ENCODE peak calls at places on chromosome 18, in six cellular contexts. D is right atrium auricular region, Z is PC-3, Y is cardiac fibroblast, O is Panc1, A is lower lobe of right lung. X is an unnamed sample.

GRCh38 chr18:3115430-3116025 is 102.6 kb upstream of the LPIN2 start:
- DNase-seq in A (no peak), Y (no peak), D (no peak), Z (peak; percentile 39), O (no peak), X (peak; percentile 76)

GRCh38 chr18:3932285-3932684 is 482.3 kb downstream of the TGIF1 start:
- DNase-seq in A (no peak), Y (no peak), D (no peak), Z (no peak), O (no peak), X (no peak)

GRCh38 chr18:26655614-26656400 is 107.5 kb upstream of the KCTD1 start:
- DNase-seq in D (no peak), Z (peak; percentile 59), A (peak; percentile 73), O (no peak), Y (peak; percentile 49), X (peak; percentile 64)

GRCh38 chr18:34354351-34354750 is 129.6 kb upstream of the NOL4 start:
- DNase-seq in D (no peak), Z (no peak), O (no peak), A (no peak), Y (no peak), X (no peak)

GRCh38 chr18:36296591-36297418 is 708 bp upstream of the FHOD3 start:
- DNase-seq in Y (peak; percentile 83), Z (peak; percentile 48), O (no peak), D (no peak), A (peak; percentile 51), X (peak; percentile 70)

GRCh38 chr18:58937204-58937603 is 72.5 kb downstream of the ZNF532 start:
- DNase-seq in A (no peak), O (no peak), Z (no peak), Y (peak; percentile 79), D (no peak), X (peak; percentile 20)

GRCh38 chr18:38751897-38752296 is 1186.3 kb upstream of the CELF4 start:
- DNase-seq in Y (no peak), D (no peak), Z (no peak), A (no peak), O (no peak), X (peak; percentile 71)

GRCh38 chr18:47756364-47757016 is 174.0 kb downstream of the SMAD2 start:
- DNase-seq in Y (peak; percentile 59), A (peak; percentile 74), O (no peak), Z (peak; percentile 51), D (peak; percentile 60), X (peak; percentile 69)

GRCh38 chr18:8260319-8260718 is 348.9 kb upstream of the RAB12 start:
- DNase-seq in A (no peak), D (no peak), Z (peak; percentile 68), Y (peak; percentile 3), O (no peak), X (peak; percentile 90)

GRCh38 chr18:62399781-62400308 is 74.7 kb downstream of the TNFRSF11A start:
- DNase-seq in Z (peak; percentile 93), O (peak; percentile 48), Y (peak; percentile 7), D (no peak), A (no peak), X (peak; percentile 27)

GRCh38 chr18:36199691-36200295 is 12.5 kb downstream of the MOCOS start:
- DNase-seq in O (no peak), D (no peak), Z (no peak), A (no peak), Y (no peak), X (no peak)

GRCh38 chr18:35005963-35006577 is 35.1 kb upstream of the MAPRE2 start:
- DNase-seq in O (peak; percentile 46), Y (peak; percentile 87), Z (peak; percentile 65), D (no peak), A (no peak), X (peak; percentile 71)

GRCh38 chr18:41353726-41354125 is 601.3 kb upstream of the PIK3C3 start:
- DNase-seq in Z (no peak), A (no peak), Y (no peak), O (no peak), D (no peak), X (no peak)

GRCh38 chr18:9086015-9086414 is 16.5 kb upstream of the NDUFV2 start:
- DNase-seq in D (no peak), Y (no peak), O (no peak), Z (no peak), A (no peak), X (no peak)

GRCh38 chr18:9096698-9097097 is 5.8 kb upstream of the NDUFV2 start:
- DNase-seq in Z (no peak), O (no peak), A (no peak), D (no peak), Y (no peak), X (no peak)

GRCh38 chr18:40949138-40949949 is 1005.7 kb upstream of the PIK3C3 start:
- DNase-seq in O (no peak), A (no peak), Z (no peak), D (no peak), Y (no peak), X (no peak)

GRCh38 chr18:58216071-58216471 is 172.0 kb downstream of the NEDD4L start:
- DNase-seq in O (no peak), A (no peak), Z (no peak), D (no peak), Y (peak; percentile 22), X (peak; percentile 63)

GRCh38 chr18:73352546-73352945 is 484.8 kb upstream of the NETO1 start:
- DNase-seq in Y (peak; percentile 29), D (no peak), Z (no peak), O (no peak), A (no peak), X (no peak)

DNA sequence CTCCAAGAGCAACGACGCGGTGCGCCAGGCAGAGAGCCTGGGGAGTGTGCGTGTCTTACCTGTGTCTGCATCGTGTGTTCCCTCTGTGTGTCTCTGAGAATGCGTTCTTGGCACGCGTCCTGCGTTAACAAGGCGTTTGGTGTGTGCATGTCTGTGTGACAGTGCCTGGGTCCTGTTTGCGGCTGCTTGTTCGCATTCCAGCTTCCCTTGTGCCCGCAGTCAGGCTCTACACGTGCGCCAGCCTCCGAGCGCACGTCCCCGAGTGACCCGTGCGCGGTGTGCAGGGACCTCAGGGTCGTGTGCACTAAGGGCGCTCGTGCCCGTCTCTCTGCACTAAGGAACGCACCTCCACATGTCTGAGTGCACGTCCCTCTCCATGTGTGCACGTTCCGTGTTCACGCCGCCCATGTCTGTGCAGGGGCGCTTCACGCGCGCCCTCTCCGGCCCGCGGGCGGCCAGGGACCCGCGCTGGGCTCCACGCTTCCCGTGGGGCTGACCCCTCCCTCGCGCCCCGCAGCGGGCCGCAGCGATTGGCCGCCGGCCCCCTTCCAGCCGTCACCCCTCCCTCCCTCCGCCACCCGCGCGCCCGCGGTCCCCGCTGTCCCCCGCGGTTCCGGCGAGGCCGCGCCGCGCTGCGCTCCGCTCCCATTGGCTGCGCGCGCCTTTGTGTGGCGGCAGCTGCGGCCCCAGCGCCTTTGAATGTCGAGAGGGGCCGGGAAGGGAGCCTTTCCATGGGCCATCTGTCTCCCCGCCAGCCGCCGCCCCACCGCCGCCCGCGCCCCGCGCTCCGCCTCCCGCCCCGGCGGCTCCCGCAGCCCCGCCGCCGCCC is 229.4 kb downstream of the HAUS1 start:
- DNase-seq in Y (peak; percentile 21), D (no peak), A (no peak), Z (peak; percentile 46), O (no peak), X (peak; percentile 45)
- H3K4me3 ChIP-seq in Y (peak overlapping the region; percentile 35), D (peak overlapping the region; percentile 70), A (peak overlapping the region; percentile 54), Z (peak overlapping the region; percentile 68), O (peak overlapping the region; percentile 11), X (peak overlapping the region; percentile 63)

DNA sequence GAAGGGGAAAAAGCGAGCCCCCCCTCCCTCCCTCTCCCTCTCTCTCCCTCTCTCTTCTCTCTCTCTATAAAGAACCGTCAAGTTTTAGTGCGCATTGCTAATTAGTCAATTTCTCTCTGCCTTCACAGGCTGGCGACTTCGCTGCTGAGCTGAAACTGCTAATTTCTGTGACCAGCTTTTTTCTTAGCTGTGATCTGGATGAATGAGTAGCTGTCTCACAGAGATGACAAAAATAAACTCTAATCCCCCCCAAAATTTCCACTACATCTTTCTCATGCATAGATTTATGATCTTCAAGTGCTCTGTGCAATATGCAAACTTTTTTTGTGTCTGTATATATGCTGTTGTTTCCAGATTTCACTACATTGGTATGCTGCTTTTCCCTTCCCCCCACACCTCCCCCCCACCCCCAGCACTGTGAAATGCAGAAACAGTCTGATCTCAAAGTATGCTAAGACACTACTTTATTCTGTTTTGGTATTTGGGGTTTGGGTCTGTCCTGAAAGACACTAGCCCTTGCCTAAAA is 427 bp upstream of the KLHL14 start:
- DNase-seq in O (no peak), Y (no peak), D (no peak), A (no peak), Z (no peak), X (no peak)
- H3K4me3 ChIP-seq in O (no peak overlapping the region), Y (no peak overlapping the region), D (no peak overlapping the region), A (no peak overlapping the region), Z (no peak overlapping the region), X (no peak overlapping the region)

GRCh38 chr18:22172594-22173049 is 3.2 kb downstream of the GATA6 start:
- DNase-seq in D (no peak), Z (no peak), O (no peak), Y (peak; percentile 24), A (peak; percentile 51), X (no peak)

GRCh38 chr18:22173221-22173927 is 4.0 kb downstream of the GATA6 start:
- DNase-seq in Y (no peak), D (no peak), Z (no peak), O (no peak), A (no peak), X (no peak)

GRCh38 chr18:22175326-22175725 is 5.9 kb downstream of the GATA6 start:
- DNase-seq in O (no peak), A (no peak), Z (no peak), Y (peak; percentile 9), D (no peak), X (no peak)

GRCh38 chr18:22174341-22175148 is 5.2 kb downstream of the GATA6 start:
- DNase-seq in Y (peak; percentile 6), A (no peak), D (no peak), Z (no peak), O (no peak), X (no peak)

DNA sequence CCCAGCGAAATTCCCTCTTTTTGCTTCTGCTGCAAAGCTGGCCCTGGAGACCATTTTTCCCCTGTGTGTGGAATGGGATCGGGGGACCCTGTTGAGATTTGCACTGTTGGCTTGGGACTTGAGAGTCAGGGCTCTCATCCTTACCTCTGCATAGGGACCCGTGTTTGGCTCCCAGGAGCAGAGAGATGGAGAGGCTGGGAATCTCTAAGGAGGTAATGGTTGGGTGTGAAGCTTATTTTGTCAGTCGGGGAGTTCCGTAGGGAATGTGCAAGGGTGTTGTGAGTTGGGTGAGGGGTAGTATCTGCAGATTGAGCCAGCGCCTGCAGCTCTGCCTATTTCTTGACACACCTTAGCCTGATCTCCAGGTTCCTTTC is 4.5 kb downstream of the GATA6 start:
- DNase-seq in Y (no peak), A (no peak), Z (no peak), O (no peak), D (no peak), X (no peak)
- H3K4me3 ChIP-seq in Y (no peak overlapping the region), A (peak overlapping the region; percentile 79), Z (no peak overlapping the region), O (no peak overlapping the region), D (peak overlapping the region; percentile 87), X (no peak overlapping the region)

GRCh38 chr18:55322176-55322735 is 265.7 kb downstream of the TCF4 start:
- DNase-seq in A (peak; percentile 74), O (no peak), D (peak; percentile 86), Y (peak; percentile 98), Z (peak; percentile 81), X (peak; percentile 82)

GRCh38 chr18:55318864-55319516 is 269.0 kb downstream of the TCF4 start:
- DNase-seq in Y (peak; percentile 76), O (no peak), Z (no peak), D (no peak), A (no peak), X (no peak)

GRCh38 chr18:55319517-55319905 is 268.5 kb downstream of the TCF4 start:
- DNase-seq in Y (peak; percentile 84), Z (no peak), A (no peak), O (no peak), D (no peak), X (no peak)

GRCh38 chr18:55321268-55322175 is 266.5 kb downstream of the TCF4 start:
- DNase-seq in Z (peak; percentile 80), O (no peak), Y (peak; percentile 95), A (peak; percentile 91), D (peak; percentile 91), X (peak; percentile 87)

GRCh38 chr18:55320399-55321255 is 267.4 kb downstream of the TCF4 start:
- DNase-seq in Y (peak; percentile 48), D (no peak), Z (no peak), A (no peak), O (no peak), X (no peak)
- H3K4me3 ChIP-seq in Y (peak overlapping the region; percentile 58), D (peak overlapping the region; percentile 45), Z (peak overlapping the region; percentile 73), A (peak overlapping the region; percentile 55), O (peak overlapping the region; percentile 29), X (no peak overlapping the region)

X was measured in epithelial cell of esophagus.